ENCODE peak calls at places on chromosomes 5 and 9, in eight cellular contexts. I is HCT116, H is A549, C is HepG2, N is WTC11, L is endothelial cell of umbilical vein, T is K562, W is SK-N-SH. O is an unnamed sample.

GRCh38 chr9:90021216-90021906 is 416.5 kb downstream of the GADD45G start:
- DNase-seq in C (no peak), H (no peak), N (no peak), I (no peak), T (no peak), W (no peak), L (no peak), O (no peak)

GRCh38 chr5:137778772-137779564 is 24.8 kb upstream of the HNRNPA0 start:
- DNase-seq in L (peak; percentile 59), H (no peak), T (peak; percentile 28), C (peak; percentile 27), W (peak; percentile 35), I (peak; percentile 44), N (no peak), O (peak; percentile 51)

GRCh38 chr5:25688156-25688555 is 1043.4 kb upstream of the CDH10 start:
- DNase-seq in L (no peak), W (no peak), N (no peak), I (no peak), H (no peak), C (no peak), T (no peak), O (peak; percentile 28)

GRCh38 chr9:36940881-36941280 is 93.2 kb downstream of the PAX5 start:
- DNase-seq in C (no peak), L (no peak), W (no peak), T (no peak), H (no peak), I (no peak), N (no peak), O (no peak)

GRCh38 chr9:5364294-5364990 is 24.8 kb upstream of the RLN1 start:
- DNase-seq in L (peak; percentile 35), W (no peak), N (no peak), H (no peak), T (no peak), I (no peak), C (no peak), O (no peak)

GRCh38 chr9:136488247-136489214 is 5.7 kb upstream of the SEC16A start:
- DNase-seq in I (no peak), C (no peak), N (peak; percentile 89), W (peak; percentile 81), L (peak; percentile 54), T (peak; percentile 67), H (peak; percentile 54), O (peak; percentile 46)

GRCh38 chr9:133274236-133275104 is 531 bp downstream of the ABO start:
- DNase-seq in L (no peak), W (no peak), C (no peak), T (no peak), H (no peak), I (no peak), N (peak; percentile 27), O (no peak)

GRCh38 chr9:17480966-17481365 is 97.9 kb upstream of the SH3GL2 start:
- DNase-seq in T (no peak), N (peak; percentile 7), C (no peak), L (no peak), I (no peak), W (no peak), H (no peak), O (no peak)

GRCh38 chr5:149632311-149633251 is 51.3 kb downstream of the ARHGEF37 start:
- DNase-seq in C (no peak), W (no peak), H (no peak), L (peak; percentile 76), I (no peak), T (peak; percentile 85), N (no peak), O (no peak)

GRCh38 chr5:76732405-76733048 is 16.6 kb downstream of the F2R start:
- DNase-seq in I (no peak), T (no peak), H (no peak), W (no peak), N (no peak), L (no peak), C (no peak), O (no peak)

GRCh38 chr9:94990897-94991561 is 264.5 kb downstream of the AOPEP start:
- DNase-seq in L (no peak), I (no peak), W (no peak), T (no peak), N (no peak), C (peak; percentile 38), H (no peak), O (no peak)

GRCh38 chr5:118070041-118070440 is 918.3 kb downstream of the DTWD2 start:
- DNase-seq in N (no peak), T (no peak), I (no peak), H (no peak), W (no peak), C (no peak), L (no peak), O (no peak)

GRCh38 chr5:95861221-95861857 is 38.8 kb upstream of the GLRX start:
- DNase-seq in C (peak; percentile 96), I (peak; percentile 24), L (peak; percentile 97), W (no peak), T (no peak), H (peak; percentile 78), N (no peak), O (peak; percentile 88)

GRCh38 chr9:110875275-110875674 is 163.0 kb downstream of the LPAR1 start:
- DNase-seq in L (no peak), W (no peak), H (no peak), I (no peak), C (no peak), T (no peak), N (peak; percentile 68), O (peak; percentile 89)

GRCh38 chr5:104297076-104297475 is 734.5 kb upstream of the NUDT12 start:
- DNase-seq in L (peak; percentile 5), T (no peak), C (no peak), H (no peak), W (no peak), N (no peak), I (peak; percentile 3), O (no peak)

GRCh38 chr5:148002471-148002870 is 61.3 kb upstream of the SPINK5 start:
- DNase-seq in C (no peak), N (no peak), I (no peak), W (no peak), H (no peak), L (no peak), T (no peak), O (no peak)

GRCh38 chr5:148003226-148003625 is 60.6 kb upstream of the SPINK5 start:
- DNase-seq in C (no peak), I (no peak), L (no peak), T (no peak), N (no peak), H (no peak), W (no peak), O (no peak)

GRCh38 chr5:148000036-148000435 is 63.7 kb upstream of the SPINK5 start:
- DNase-seq in I (no peak), C (no peak), T (no peak), N (no peak), L (no peak), W (no peak), H (no peak), O (no peak)

GRCh38 chr5:148011407-148012124 is 52.2 kb upstream of the SPINK5 start:
- DNase-seq in L (peak; percentile 17), C (no peak), N (no peak), T (no peak), W (no peak), I (peak; percentile 22), H (no peak), O (peak; percentile 67)

DNA sequence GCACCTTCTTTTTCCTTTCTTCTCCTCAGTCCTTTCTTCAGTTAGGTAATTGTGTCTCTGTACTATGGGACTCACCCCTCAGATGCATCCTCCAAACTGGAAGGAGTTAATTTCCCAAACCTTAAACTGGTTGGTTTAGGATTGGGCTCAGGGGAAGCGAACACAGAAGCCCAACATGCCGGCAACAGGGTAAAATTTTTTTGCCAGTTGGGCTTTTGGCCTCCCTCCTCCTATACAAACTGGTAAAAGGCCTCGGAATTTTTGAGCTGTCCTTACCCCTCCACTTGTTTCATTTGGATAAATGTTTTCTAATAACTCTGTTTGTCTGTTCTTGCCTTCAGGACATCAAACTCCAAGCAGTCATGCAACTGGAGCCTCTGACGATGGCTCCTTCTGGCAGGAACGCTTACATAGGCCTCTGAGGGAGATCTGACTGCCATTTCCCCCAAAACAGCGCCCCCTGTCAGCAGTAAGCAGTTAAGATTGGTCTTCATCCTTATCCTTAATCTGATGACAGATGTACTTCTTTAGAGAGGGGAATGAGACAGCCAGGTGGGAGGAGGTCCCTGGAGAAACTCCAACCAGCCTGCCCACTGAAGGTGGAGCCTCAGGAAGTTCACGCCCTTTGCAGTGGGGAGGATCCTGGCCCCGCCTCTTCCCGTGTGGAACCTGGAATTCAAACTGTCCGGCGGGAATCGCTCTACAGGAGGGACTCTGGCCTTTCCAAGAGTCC is 57.8 kb upstream of the SPINK5 start:
- DNase-seq in N (peak; percentile 80), I (peak; percentile 16), L (no peak), T (no peak), W (no peak), H (no peak), C (peak; percentile 2), O (peak; percentile 48)
- TF ChIP-seq CTCF in N (peak; percentile 72), I (peak; percentile 50), L (no peak), T (no peak), W (peak; percentile 43), H (no peak), C (peak; percentile 25), O (peak; percentile 38)

GRCh38 chr5:81762401-81762800 is 11.5 kb upstream of the SSBP2 start:
- DNase-seq in N (no peak), C (no peak), I (no peak), W (no peak), T (no peak), H (no peak), L (no peak), O (no peak)
- TF ChIP-seq MAX in N (no peak), C (no peak), I (no peak), W (no peak), T (no peak), H (no peak), L (no peak), O (no peak)

GRCh38 chr9:72203205-72203803 is 54.1 kb downstream of the GDA start:
- DNase-seq in T (peak; percentile 9), W (peak; percentile 31), H (peak; percentile 64), N (peak; percentile 26), L (peak; percentile 24), C (peak; percentile 53), I (peak; percentile 28), O (peak; percentile 28)
- TF ChIP-seq CTCF in T (peak; percentile 36), W (peak; percentile 56), H (peak; percentile 73), N (peak; percentile 22), L (peak; percentile 29), C (peak; percentile 79), I (peak; percentile 69), O (peak; percentile 51)

DNA sequence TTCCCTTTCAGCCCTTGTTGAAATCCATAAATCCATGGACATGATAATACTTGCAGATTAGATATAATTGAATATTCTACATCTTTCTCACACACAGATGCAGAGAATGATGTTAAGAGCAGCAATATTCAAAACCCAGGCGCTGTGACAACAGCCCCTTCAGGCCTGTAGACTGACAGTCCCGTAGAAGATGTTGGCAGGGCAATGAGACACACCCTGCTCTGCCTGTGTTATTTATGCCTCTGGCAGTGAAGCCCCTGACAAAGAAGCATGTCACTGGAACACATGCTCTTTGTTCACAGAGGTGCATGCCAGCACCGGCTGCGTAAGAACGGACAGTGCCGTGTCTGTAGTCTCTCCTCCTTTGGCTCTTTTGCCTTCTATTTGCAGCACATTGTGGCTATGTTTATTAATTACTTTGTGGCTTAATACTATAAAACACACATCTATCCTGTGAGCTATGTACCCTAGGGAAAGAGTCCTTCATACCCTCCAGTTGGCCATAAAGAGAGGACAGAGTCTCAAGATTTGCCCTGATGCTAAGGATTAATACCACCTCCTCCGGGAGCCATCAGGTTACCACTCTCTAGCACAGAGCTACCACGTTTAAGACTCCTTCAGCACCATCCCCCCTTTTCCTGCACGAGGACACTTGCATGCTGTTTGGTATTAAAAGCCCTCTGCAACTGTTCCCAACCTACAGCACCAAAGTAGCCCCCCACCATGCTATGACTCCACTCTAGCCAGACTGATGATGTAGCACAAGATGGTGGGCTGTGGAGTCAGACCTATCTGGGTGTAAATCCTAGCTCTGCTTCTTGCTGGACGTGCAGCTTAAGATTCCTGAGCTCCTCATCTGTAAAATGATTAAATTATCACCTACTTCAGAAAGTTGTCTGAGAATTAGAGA is 2.0 kb upstream of the ANP32B start:
- DNase-seq in I (no peak), W (peak; percentile 61), T (no peak), H (no peak), L (no peak), N (no peak), C (peak; percentile 72), O (peak; percentile 19)
- TF ChIP-seq MAX in I (no peak), W (no peak), T (peak; percentile 43), H (no peak), L (no peak), N (no peak), C (peak; percentile 57), O (no peak)